ENCODE peak calls at places on chromosomes 13 and 19, in nine cellular contexts. R is ELR; S is activated T-helper 1 cell treated with anti-CD3 and anti-CD28 coated beads, Interleukin-12 subunit alpha, Interleukin-12 subunit beta, Interleukin-2, Interleukin-4 antibody, amounts not matched to agents 30 ng/mL and 10 ng/mL and 1 ng/mL, durations not matched to agents 14 hours and 24 hours and 36 hours; C is germinal center; P is RWPE1; X is left ventricle myocardium superior; W is naive thymus-derived CD4-positive, alpha-beta T cell; T is GM12891; A is HFFc6. V is an unnamed sample.

GRCh38 chr13:86795858-86796257 is 875.3 kb upstream of the SLITRK5 start:
- DNase-seq in R (no peak), S (no peak), C (no peak), P (no peak), X (no peak), W (no peak), T (no peak), A (no peak), V (no peak)

GRCh38 chr19:2888739-2889224 is 11.9 kb upstream of the ZNF57 start:
- DNase-seq in R (no peak), S (no peak), C (peak; percentile 49), P (peak; percentile 30), X (peak; percentile 38), W (peak; percentile 53), T (no peak), A (no peak), V (peak; percentile 74)

GRCh38 chr19:52007436-52007804 is 591 bp downstream of the ZNF615 start:
- DNase-seq in R (no peak), S (no peak), C (no peak), P (peak; percentile 12), X (no peak), W (no peak), T (no peak), A (no peak), V (no peak)

GRCh38 chr13:75486654-75487053 is 4.7 kb upstream of the TBC1D4 start:
- DNase-seq in R (no peak), S (no peak), C (no peak), P (no peak), X (no peak), W (no peak), T (no peak), A (no peak), V (no peak)

GRCh38 chr13:110047511-110047910 is 259.4 kb downstream of the COL4A1 start:
- DNase-seq in R (no peak), S (no peak), C (no peak), P (no peak), X (peak; percentile 77), W (no peak), T (no peak), A (no peak), V (no peak)

GRCh38 chr19:36891768-36892357 is 24.2 kb downstream of the ZNF829 start:
- DNase-seq in R (no peak), S (no peak), C (no peak), P (no peak), X (no peak), W (no peak), T (no peak), A (no peak), V (no peak)

GRCh38 chr19:40714519-40715299 is 2.0 kb downstream of the COQ8B start:
- DNase-seq in R (peak; percentile 91), S (peak; percentile 90), C (peak; percentile 96), P (peak; percentile 93), X (peak; percentile 96), W (peak; percentile 94), T (peak; percentile 93), A (peak; percentile 90), V (peak; percentile 95)

GRCh38 chr13:75326173-75327131 is 155.5 kb downstream of the TBC1D4 start:
- DNase-seq in R (no peak), S (peak; percentile 46), C (peak; percentile 22), P (no peak), X (no peak), W (peak; percentile 74), T (peak; percentile 20), A (no peak), V (peak; percentile 73)

GRCh38 chr19:28103916-28104315 is 1109.0 kb downstream of the UQCRFS1 start:
- DNase-seq in R (no peak), S (no peak), C (no peak), P (no peak), X (no peak), W (no peak), T (no peak), A (no peak), V (no peak)

GRCh38 chr19:10718205-10719196 is 622 bp downstream of the DNM2 start:
- DNase-seq in R (peak; percentile 56), S (peak; percentile 42), C (peak; percentile 56), P (peak; percentile 46), X (peak; percentile 78), W (no peak), T (peak; percentile 47), A (peak; percentile 26), V (no peak)

GRCh38 chr13:83634601-83635000 is 247.7 kb downstream of the SLITRK1 start:
- DNase-seq in R (no peak), S (no peak), C (no peak), P (no peak), X (no peak), W (no peak), T (no peak), A (no peak), V (no peak)

GRCh38 chr13:110116072-110116487 is 190.9 kb downstream of the COL4A1 start:
- DNase-seq in R (peak; percentile 73), S (peak; percentile 10), C (peak; percentile 70), P (peak; percentile 74), X (peak; percentile 74), W (peak; percentile 31), T (peak; percentile 46), A (peak; percentile 62), V (peak; percentile 52)

GRCh38 chr19:8194528-8195275 is 14.5 kb upstream of the CERS4 start:
- DNase-seq in R (no peak), S (peak; percentile 36), C (peak; percentile 15), P (no peak), X (peak; percentile 37), W (peak; percentile 20), T (no peak), A (no peak), V (peak; percentile 36)

GRCh38 chr13:35479223-35479536 is 2.7 kb upstream of the MAB21L1 start:
- DNase-seq in R (peak; percentile 77), S (no peak), C (no peak), P (no peak), X (no peak), W (no peak), T (no peak), A (no peak), V (no peak)

GRCh38 chr19:18987456-18987855 is 45.9 kb downstream of the SUGP2 start:
- DNase-seq in R (no peak), S (no peak), C (no peak), P (no peak), X (no peak), W (no peak), T (no peak), A (no peak), V (no peak)

GRCh38 chr13:113407531-113408393 is 43.8 kb upstream of the GRTP1 start:
- DNase-seq in R (no peak), S (no peak), C (no peak), P (no peak), X (peak; percentile 46), W (no peak), T (no peak), A (no peak), V (no peak)

GRCh38 chr13:31875134-31875533 is 135.8 kb downstream of the RXFP2 start:
- DNase-seq in R (no peak), S (no peak), C (no peak), P (no peak), X (no peak), W (no peak), T (no peak), A (no peak), V (no peak)

GRCh38 chr13:52118595-52118994 is 10.3 kb downstream of the NEK5 start:
- DNase-seq in R (no peak), S (no peak), C (no peak), P (no peak), X (no peak), W (no peak), T (no peak), A (no peak), V (no peak)

GRCh38 chr19:7337380-7338194 is 11.2 kb upstream of the ARHGEF18 start:
- DNase-seq in R (no peak), S (no peak), C (peak; percentile 84), P (no peak), X (peak; percentile 41), W (no peak), T (no peak), A (no peak), V (no peak)

GRCh38 chr19:58052256-58052655 is 6.8 kb upstream of the ZNF135 start:
- DNase-seq in R (no peak), S (no peak), C (no peak), P (no peak), X (no peak), W (no peak), T (no peak), A (no peak), V (no peak)

V was measured in naive thymus-derived CD8-positive, alpha-beta T cell.